ENCODE peak calls at places on chromosomes 5 and 9, in five cellular contexts. I is anterior cingulate cortex, G is uterus, V is heart right ventricle, R is activated gamma-delta T cell. E is an unnamed sample.

GRCh38 chr9:109108318-109108717 is 11.4 kb downstream of the TMEM245 start:
- DNase-seq in I (no peak), G (no peak), V (no peak), R (no peak), E (peak)

GRCh38 chr5:35129276-35129675 is 81.5 kb upstream of the AGXT2 start:
- DNase-seq in I (no peak), G (no peak), V (no peak), R (no peak), E (peak)

GRCh38 chr5:119537704-119538103 is 85.4 kb downstream of the HSD17B4 start:
- DNase-seq in I (no peak), G (no peak), V (no peak), R (no peak), E (no peak)

GRCh38 chr5:73960023-73960422 is 334.0 kb downstream of the ARHGEF28 start:
- DNase-seq in I (no peak), G (no peak), V (no peak), R (no peak), E (no peak)

GRCh38 chr5:151896041-151896691 is 28.5 kb downstream of the GLRA1 start:
- DNase-seq in I (no peak), G (no peak), V (no peak), R (no peak), E (peak)

GRCh38 chr9:116741742-116742141 is 54.6 kb downstream of the TRIM32 start:
- DNase-seq in I (no peak), G (no peak), V (no peak), R (no peak), E (no peak)

GRCh38 chr5:52807037-52807436 is 19.3 kb downstream of the ITGA1 start:
- DNase-seq in I (no peak), G (no peak), V (no peak), R (no peak), E (no peak)

GRCh38 chr5:180915924-180916323 is 17.0 kb downstream of the BTNL8 start:
- DNase-seq in I (no peak), G (no peak), V (no peak), R (no peak), E (no peak)

GRCh38 chr5:122310886-122311285 is 1.2 kb upstream of the SNCAIP start:
- DNase-seq in I (no peak), G (peak), V (no peak), R (no peak), E (no peak)

GRCh38 chr9:125460883-125461475 is 199.4 kb downstream of the GAPVD1 start:
- DNase-seq in I (no peak), G (peak), V (no peak), R (no peak), E (peak)

GRCh38 chr5:14081791-14082190 is 61.4 kb upstream of the TRIO start:
- DNase-seq in I (no peak), G (no peak), V (no peak), R (no peak), E (no peak)

GRCh38 chr5:97182571-97183099 is 412 bp downstream of the RIOK2 start:
- DNase-seq in I (no peak), G (no peak), V (no peak), R (no peak), E (peak)

E was measured in RPMI7951.